ENCODE peak calls at places on chromosomes 3 and 15, in six cellular contexts. G, Y, S, D, A and P are unnamed samples.

GRCh38 chr3:14358426-14359211 is 43.8 kb upstream of the SLC6A6 start:
- DNase-seq in G (no peak), Y (peak; percentile 66), S (peak; percentile 88), D (no peak), A (no peak), P (no peak)

GRCh38 chr15:92805080-92805708 is 94.9 kb upstream of the CHD2 start:
- DNase-seq in G (peak; percentile 43), Y (no peak), S (no peak), D (no peak), A (no peak), P (no peak)

GRCh38 chr3:14780927-14781507 is 37.7 kb upstream of the FGD5 start:
- DNase-seq in G (peak; percentile 48), Y (peak; percentile 61), S (no peak), D (peak; percentile 48), A (peak; percentile 62), P (no peak)

GRCh38 chr3:36418296-36418695 is 38.0 kb downstream of the STAC start:
- DNase-seq in G (peak; percentile 58), Y (no peak), S (no peak), D (no peak), A (no peak), P (no peak)

GRCh38 chr3:98750520-98750919 is 12.6 kb upstream of the ST3GAL6 start:
- DNase-seq in G (peak; percentile 34), Y (no peak), S (no peak), D (no peak), A (no peak), P (no peak)

GRCh38 chr15:99983171-99983891 is 250.1 kb upstream of the LYSMD4 start:
- DNase-seq in G (no peak), Y (no peak), S (no peak), D (no peak), A (no peak), P (no peak)

GRCh38 chr3:40597441-40597840 is 72.7 kb downstream of the ZNF621 start:
- DNase-seq in G (peak; percentile 56), Y (no peak), S (no peak), D (no peak), A (no peak), P (no peak)

GRCh38 chr3:15667484-15667883 is 65.9 kb downstream of the BTD start:
- DNase-seq in G (no peak), Y (no peak), S (no peak), D (no peak), A (no peak), P (no peak)

GRCh38 chr15:28881170-28881569 is 4.6 kb upstream of the APBA2 start:
- DNase-seq in G (no peak), Y (no peak), S (no peak), D (no peak), A (no peak), P (no peak)

GRCh38 chr3:186909078-186909853 is 21.1 kb upstream of the ST6GAL1 start:
- DNase-seq in G (no peak), Y (no peak), S (no peak), D (no peak), A (no peak), P (peak; percentile 6)

GRCh38 chr15:101056366-101057334 is 137.5 kb downstream of the LRRK1 start:
- DNase-seq in G (peak; percentile 10), Y (no peak), S (no peak), D (no peak), A (no peak), P (no peak)

GRCh38 chr15:62928996-62929350 is 113.6 kb upstream of the TPM1 start:
- DNase-seq in G (peak; percentile 99), Y (no peak), S (no peak), D (no peak), A (peak; percentile 64), P (no peak)

GRCh38 chr15:42461261-42461660 is 29.7 kb downstream of the ZNF106 start:
- DNase-seq in G (no peak), Y (no peak), S (no peak), D (no peak), A (no peak), P (no peak)

GRCh38 chr3:9158865-9159630 is 90.4 kb downstream of the SRGAP3 start:
- DNase-seq in G (no peak), Y (no peak), S (no peak), D (no peak), A (no peak), P (no peak)

GRCh38 chr3:123353227-123353851 is 95.6 kb downstream of the ADCY5 start:
- DNase-seq in G (no peak), Y (no peak), S (no peak), D (no peak), A (no peak), P (no peak)

GRCh38 chr3:123350971-123351370 is 97.9 kb downstream of the ADCY5 start:
- DNase-seq in G (no peak), Y (no peak), S (no peak), D (no peak), A (no peak), P (no peak)

GRCh38 chr3:123349566-123350450 is 99.1 kb downstream of the ADCY5 start:
- DNase-seq in G (no peak), Y (no peak), S (no peak), D (no peak), A (no peak), P (no peak)

GRCh38 chr3:123352134-123352554 is 96.7 kb downstream of the ADCY5 start:
- DNase-seq in G (no peak), Y (peak; percentile 53), S (no peak), D (peak; percentile 35), A (no peak), P (no peak)

DNA sequence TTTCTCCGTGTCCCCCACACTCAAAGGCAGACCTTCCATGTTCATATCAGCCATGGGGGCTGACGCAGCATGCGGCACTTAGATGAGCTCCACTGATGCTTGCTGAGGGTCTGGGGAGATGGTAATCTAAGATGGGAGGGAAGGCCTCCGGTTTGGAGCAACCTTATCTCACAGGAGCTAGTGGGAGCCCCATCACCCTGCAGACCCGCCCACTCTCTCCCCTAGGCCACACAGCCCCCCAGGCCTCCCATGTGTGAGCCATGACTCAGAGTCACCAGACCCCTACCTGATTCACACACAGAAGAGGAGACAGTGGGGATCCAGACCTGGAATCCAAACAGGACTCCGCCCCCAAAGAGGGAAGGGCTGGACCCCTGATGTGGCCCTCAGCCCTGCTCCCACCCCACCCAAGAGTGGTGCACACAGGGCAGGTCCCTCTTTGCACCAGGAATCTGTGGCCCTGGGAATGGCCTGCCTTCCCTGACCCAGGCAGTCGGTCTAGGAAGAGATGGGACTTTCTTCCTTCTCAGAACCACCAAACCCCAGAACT is 97.4 kb downstream of the ADCY5 start:
- DNase-seq in G (no peak), Y (no peak), S (no peak), D (no peak), A (no peak), P (no peak)
- H3K4me3 ChIP-seq in G (no peak overlapping the region), Y (no peak overlapping the region), S (no peak overlapping the region), D (no peak overlapping the region), A (no peak overlapping the region), P (no peak overlapping the region)

DNA sequence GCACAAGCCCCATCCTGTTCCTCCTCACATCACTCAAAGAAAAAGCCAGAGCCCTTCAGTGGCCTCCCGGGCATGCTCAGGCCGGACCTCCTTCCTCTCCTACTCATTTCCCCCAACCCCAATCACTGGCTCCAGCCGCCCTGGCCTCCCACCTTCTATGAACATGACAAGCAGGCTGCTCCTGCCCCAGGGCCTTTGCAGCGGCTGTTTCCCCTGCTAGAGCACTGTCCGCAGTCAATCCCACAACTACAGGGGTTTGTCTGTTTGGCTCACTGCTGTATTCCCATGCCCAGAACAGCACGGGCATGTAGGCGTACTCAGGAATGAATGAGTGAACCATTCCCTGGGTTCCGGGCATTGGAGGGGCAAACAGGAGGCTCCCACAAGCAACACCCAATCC is 139.8 kb upstream of the PRR20G start:
- DNase-seq in G (no peak), Y (no peak), S (no peak), D (no peak), A (no peak), P (no peak)
- H3K27me3 ChIP-seq in G (peaks cover 30% of the 10 kb centered on the region), Y (peaks cover 28% of the 10 kb centered on the region), S (no peaks in the 10 kb centered on the region), D (no peaks in the 10 kb centered on the region), A (peaks cover 5% of the 10 kb centered on the region), P (peaks cover 10% of the 10 kb centered on the region)

GRCh38 chr3:71456155-71456554 is 127.4 kb downstream of the FOXP1 start:
- DNase-seq in G (no peak), Y (no peak), S (no peak), D (no peak), A (peak; percentile 45), P (no peak)
- H3K4me3 ChIP-seq in G (no peak overlapping the region), Y (no peak overlapping the region), S (no peak overlapping the region), D (no peak overlapping the region), A (no peak overlapping the region), P (no peak overlapping the region)

DNA sequence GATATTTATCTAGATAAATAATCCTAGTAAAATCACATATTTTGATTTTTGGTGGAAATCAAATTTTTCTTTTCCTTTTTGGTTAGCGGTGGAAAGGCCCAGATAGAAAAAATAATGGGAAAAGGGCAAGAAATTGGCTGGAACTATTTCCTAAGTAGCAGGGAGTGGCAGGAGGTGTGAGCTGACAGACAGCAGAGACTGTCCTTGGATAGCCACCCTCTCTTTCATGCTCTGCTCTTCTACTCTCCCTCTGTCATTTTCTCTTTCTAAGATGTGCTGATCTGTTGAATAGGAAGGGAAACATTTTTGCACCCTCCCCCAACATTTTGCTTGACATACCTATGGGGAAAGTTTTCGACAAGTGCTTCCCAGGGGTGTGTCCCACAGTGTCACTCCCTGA is 18.9 kb upstream of the ONECUT1 start:
- DNase-seq in G (no peak), Y (no peak), S (no peak), D (no peak), A (no peak), P (no peak)
- H3K27me3 ChIP-seq in G (peaks cover 29% of the 10 kb centered on the region), Y (peaks cover 86% of the 10 kb centered on the region), S (peaks cover 35% of the 10 kb centered on the region), D (no peaks in the 10 kb centered on the region), A (peaks cover 33% of the 10 kb centered on the region), P (peaks cover 22% of the 10 kb centered on the region)